ENCODE peak calls at places on chromosome 18, in eight cellular contexts. W is fibroblast of mammary gland, M is omental fat pad, C is left cardiac atrium, V is activated T-cell treated with anti-CD3 and anti-CD28 coated beads for 24 hours, U is aorta, F is amygdala, E is cardiac fibroblast. G is an unnamed sample.
A peak's percentile ranks its signal among the peaks of the same experiment; 100 is the strongest.

GRCh38 chr18:57843403-57843802 is 40.3 kb upstream of the ATP8B1 start:
- DNase-seq in M (no peak), V (no peak), F (no peak), C (no peak), E (no peak), U (no peak), W (no peak), G (no peak)

GRCh38 chr18:22422909-22423548 is 5.3 kb upstream of the CTAGE1 start:
- DNase-seq in V (no peak), C (peak; percentile 48), U (no peak), M (no peak), F (no peak), E (peak; percentile 68), W (peak; percentile 71), G (peak; percentile 68)

GRCh38 chr18:68172842-68173549 is 541.9 kb downstream of the TMX3 start:
- DNase-seq in V (no peak), M (no peak), C (no peak), U (no peak), E (no peak), W (no peak), F (no peak), G (no peak)

GRCh38 chr18:79738565-79739439 is 58.9 kb upstream of the KCNG2 start:
- DNase-seq in U (peak; percentile 52), E (peak; percentile 9), W (peak; percentile 67), M (no peak), C (no peak), V (no peak), F (no peak), G (no peak)

GRCh38 chr18:63299837-63300787 is 19.5 kb downstream of the BCL2 start:
- DNase-seq in W (peak; percentile 17), C (no peak), V (peak; percentile 36), M (no peak), U (no peak), F (no peak), E (peak; percentile 18), G (no peak)

GRCh38 chr18:48933578-48934399 is 17.0 kb downstream of the SMAD7 start:
- DNase-seq in V (no peak), F (peak; percentile 6), E (no peak), U (peak; percentile 75), C (no peak), W (no peak), M (no peak), G (no peak)

GRCh38 chr18:72543362-72544055 is 633 bp downstream of the CBLN2 start:
- DNase-seq in E (no peak), F (no peak), V (no peak), M (no peak), U (no peak), C (no peak), W (no peak), G (no peak)

GRCh38 chr18:37247499-37248161 is 318.0 kb downstream of the CELF4 start:
- DNase-seq in C (no peak), U (no peak), W (no peak), F (no peak), M (no peak), E (no peak), V (no peak), G (no peak)

GRCh38 chr18:42187611-42188378 is 232.8 kb downstream of the PIK3C3 start:
- DNase-seq in F (no peak), M (no peak), W (no peak), C (no peak), U (no peak), V (no peak), E (no peak), G (no peak)

GRCh38 chr18:54843302-54843701 is 15.0 kb downstream of the RAB27B start:
- DNase-seq in C (no peak), W (peak; percentile 45), U (no peak), V (no peak), E (peak; percentile 34), M (no peak), F (no peak), G (no peak)

GRCh38 chr18:45384137-45384998 is 230.9 kb upstream of the SLC14A2 start:
- DNase-seq in V (peak; percentile 31), M (peak; percentile 56), E (peak; percentile 56), F (no peak), U (peak; percentile 75), C (peak; percentile 55), W (peak; percentile 57), G (no peak)